ENCODE peak calls at places on chromosomes 11 and 22, in ten cellular contexts. R, D, B, A, W, O, J, M, Z and P are unnamed samples.

GRCh38 chr22:23529166-23530103 is 50.7 kb downstream of the IGLL1 start:
- DNase-seq in R (no peak), D (no peak), B (no peak), A (no peak), W (no peak), O (no peak), J (no peak), M (no peak), Z (no peak), P (no peak)

GRCh38 chr11:50080256-50080655 is 47.6 kb downstream of the OR4C45 start:
- DNase-seq in R (no peak), D (no peak), B (no peak), A (no peak), W (no peak), O (no peak), J (no peak), M (no peak), Z (no peak), P (no peak)

GRCh38 chr11:19714387-19715363 is 2.0 kb downstream of the NAV2 start:
- DNase-seq in R (peak), D (peak), B (peak), A (peak), W (peak), O (no peak), J (peak), M (no peak), Z (no peak), P (no peak)

GRCh38 chr11:82701847-82702520 is 31.7 kb downstream of the FAM181B start:
- DNase-seq in R (peak), D (no peak), B (peak), A (no peak), W (no peak), O (no peak), J (peak), M (peak), Z (peak), P (peak)

GRCh38 chr22:17194213-17194612 is 25.0 kb downstream of the ADA2 start:
- DNase-seq in R (no peak), D (no peak), B (no peak), A (no peak), W (no peak), O (no peak), J (no peak), M (no peak), Z (no peak), P (no peak)

GRCh38 chr11:70191495-70192140 is 11.5 kb upstream of the FADD start:
- DNase-seq in R (peak), D (no peak), B (peak), A (peak), W (no peak), O (peak), J (peak), M (peak), Z (no peak), P (peak)

GRCh38 chr11:34303028-34303427 is 54.8 kb downstream of the ABTB2 start:
- DNase-seq in R (no peak), D (no peak), B (no peak), A (no peak), W (no peak), O (no peak), J (no peak), M (no peak), Z (no peak), P (no peak)

GRCh38 chr11:3120071-3120792 is 44.9 kb downstream of the OSBPL5 start:
- DNase-seq in R (no peak), D (no peak), B (no peak), A (peak), W (no peak), O (peak), J (no peak), M (no peak), Z (no peak), P (no peak)

GRCh38 chr22:24169439-24170058 is 11.7 kb upstream of the SUSD2 start:
- DNase-seq in R (no peak), D (no peak), B (no peak), A (no peak), W (no peak), O (no peak), J (no peak), M (no peak), Z (no peak), P (no peak)

GRCh38 chr11:69353696-69354544 is 60.0 kb downstream of the MYEOV start:
- DNase-seq in R (no peak), D (no peak), B (no peak), A (no peak), W (no peak), O (no peak), J (no peak), M (peak), Z (no peak), P (no peak)

GRCh38 chr11:119975561-119976152 is 162.3 kb downstream of the TRIM29 start:
- DNase-seq in R (no peak), D (no peak), B (no peak), A (no peak), W (no peak), O (no peak), J (no peak), M (no peak), Z (no peak), P (no peak)

GRCh38 chr22:19448076-19448607 is 631 bp upstream of the C22orf39 start:
- DNase-seq in R (peak), D (no peak), B (peak), A (no peak), W (no peak), O (peak), J (peak), M (peak), Z (no peak), P (no peak)

GRCh38 chr22:39325392-39325932 is 6.0 kb upstream of the RPL3 start:
- DNase-seq in R (peak), D (no peak), B (no peak), A (no peak), W (no peak), O (no peak), J (no peak), M (peak), Z (no peak), P (no peak)

GRCh38 chr11:33893711-33894401 is 2.0 kb upstream of the LMO2 start:
- DNase-seq in R (peak), D (no peak), B (no peak), A (no peak), W (no peak), O (no peak), J (no peak), M (no peak), Z (no peak), P (no peak)

GRCh38 chr11:62575156-62575555 is 1.5 kb upstream of the EEF1G start:
- DNase-seq in R (no peak), D (no peak), B (no peak), A (peak), W (no peak), O (peak), J (no peak), M (no peak), Z (no peak), P (no peak)

GRCh38 chr11:1759851-1760220 is 3.9 kb downstream of the CTSD start:
- DNase-seq in R (no peak), D (no peak), B (no peak), A (peak), W (no peak), O (no peak), J (no peak), M (no peak), Z (no peak), P (no peak)

GRCh38 chr11:1506981-1507380 is 20.4 kb upstream of the MOB2 start:
- DNase-seq in R (no peak), D (no peak), B (no peak), A (no peak), W (no peak), O (no peak), J (no peak), M (no peak), Z (no peak), P (no peak)

GRCh38 chr11:62142043-62142375 is 18.2 kb downstream of the INCENP start:
- DNase-seq in R (no peak), D (no peak), B (no peak), A (no peak), W (no peak), O (peak), J (no peak), M (no peak), Z (no peak), P (no peak)

GRCh38 chr11:86151188-86152005 is 82.5 kb upstream of the PICALM start:
- DNase-seq in R (peak), D (no peak), B (no peak), A (no peak), W (peak), O (no peak), J (peak), M (peak), Z (no peak), P (no peak)

GRCh38 chr11:41784513-41785335 is 325.3 kb upstream of the LRRC4C start:
- DNase-seq in R (no peak), D (no peak), B (peak), A (no peak), W (no peak), O (no peak), J (no peak), M (peak), Z (no peak), P (no peak)

GRCh38 chr11:9716275-9717039 is 52.6 kb downstream of the SWAP70 start:
- DNase-seq in R (peak), D (peak), B (peak), A (no peak), W (no peak), O (no peak), J (peak), M (peak), Z (no peak), P (peak)

GRCh38 chr22:17846326-17846992 is 72.2 kb upstream of the BID start:
- DNase-seq in R (no peak), D (no peak), B (no peak), A (peak), W (no peak), O (no peak), J (peak), M (no peak), Z (no peak), P (no peak)

GRCh38 chr11:76723142-76723541 is 52.6 kb upstream of the LRRC32 start:
- DNase-seq in R (no peak), D (no peak), B (no peak), A (no peak), W (no peak), O (no peak), J (no peak), M (no peak), Z (no peak), P (no peak)

GRCh38 chr22:30290679-30291333 is 1.5 kb upstream of the CASTOR1 start:
- DNase-seq in R (peak), D (no peak), B (no peak), A (peak), W (peak), O (peak), J (peak), M (peak), Z (no peak), P (no peak)

GRCh38 chr22:25475554-25476022 is 88.9 kb upstream of the GRK3 start:
- DNase-seq in R (peak), D (no peak), B (peak), A (no peak), W (no peak), O (no peak), J (peak), M (no peak), Z (peak), P (peak)

GRCh38 chr11:11450744-11451362 is 97.8 kb upstream of the CSNK2A3 start:
- DNase-seq in R (peak), D (peak), B (peak), A (no peak), W (no peak), O (no peak), J (peak), M (peak), Z (no peak), P (no peak)

GRCh38 chr11:120151536-120151935 is 13.6 kb upstream of the TRIM29 start:
- DNase-seq in R (peak), D (no peak), B (no peak), A (no peak), W (no peak), O (no peak), J (no peak), M (no peak), Z (no peak), P (no peak)

GRCh38 chr11:70535191-70535971 is 137.1 kb downstream of the CTTN start:
- DNase-seq in R (no peak), D (no peak), B (no peak), A (no peak), W (no peak), O (no peak), J (no peak), M (no peak), Z (no peak), P (no peak)

GRCh38 chr11:67354314-67355022 is 1.1 kb upstream of the POLD4 start:
- DNase-seq in R (peak), D (peak), B (peak), A (peak), W (peak), O (peak), J (peak), M (peak), Z (peak), P (no peak)

GRCh38 chr11:17859552-17859951 is 125.0 kb downstream of the KCNC1 start:
- DNase-seq in R (no peak), D (no peak), B (no peak), A (no peak), W (no peak), O (no peak), J (peak), M (no peak), Z (no peak), P (no peak)

GRCh38 chr11:60208951-60209350 is 26.1 kb upstream of the MS4A6A start:
- DNase-seq in R (no peak), D (no peak), B (no peak), A (no peak), W (no peak), O (no peak), J (no peak), M (no peak), Z (no peak), P (no peak)

GRCh38 chr11:92791886-92792285 is 177.6 kb upstream of the MTNR1B start:
- DNase-seq in R (no peak), D (no peak), B (no peak), A (no peak), W (no peak), O (no peak), J (no peak), M (no peak), Z (no peak), P (no peak)

GRCh38 chr11:123429851-123430735 is at the start of gene GRAMD1B:
- DNase-seq in R (peak), D (peak), B (peak), A (peak), W (no peak), O (peak), J (peak), M (peak), Z (no peak), P (peak)
- TF ChIP-seq CTCF in R (peak), D (peak), B (peak), A (no peak), W (no peak), O (no peak), J (no peak), M (no peak), Z (no peak), P (peak)

GRCh38 chr22:44330188-44330726 is 17.5 kb upstream of the SHISAL1 start:
- DNase-seq in R (no peak), D (no peak), B (no peak), A (no peak), W (no peak), O (no peak), J (no peak), M (no peak), Z (no peak), P (no peak)
- H3K4me3 ChIP-seq in R (no peak), D (no peak), B (no peak), A (no peak), W (no peak), O (peak), J (peak), M (no peak), Z (no peak), P (peak)

DNA sequence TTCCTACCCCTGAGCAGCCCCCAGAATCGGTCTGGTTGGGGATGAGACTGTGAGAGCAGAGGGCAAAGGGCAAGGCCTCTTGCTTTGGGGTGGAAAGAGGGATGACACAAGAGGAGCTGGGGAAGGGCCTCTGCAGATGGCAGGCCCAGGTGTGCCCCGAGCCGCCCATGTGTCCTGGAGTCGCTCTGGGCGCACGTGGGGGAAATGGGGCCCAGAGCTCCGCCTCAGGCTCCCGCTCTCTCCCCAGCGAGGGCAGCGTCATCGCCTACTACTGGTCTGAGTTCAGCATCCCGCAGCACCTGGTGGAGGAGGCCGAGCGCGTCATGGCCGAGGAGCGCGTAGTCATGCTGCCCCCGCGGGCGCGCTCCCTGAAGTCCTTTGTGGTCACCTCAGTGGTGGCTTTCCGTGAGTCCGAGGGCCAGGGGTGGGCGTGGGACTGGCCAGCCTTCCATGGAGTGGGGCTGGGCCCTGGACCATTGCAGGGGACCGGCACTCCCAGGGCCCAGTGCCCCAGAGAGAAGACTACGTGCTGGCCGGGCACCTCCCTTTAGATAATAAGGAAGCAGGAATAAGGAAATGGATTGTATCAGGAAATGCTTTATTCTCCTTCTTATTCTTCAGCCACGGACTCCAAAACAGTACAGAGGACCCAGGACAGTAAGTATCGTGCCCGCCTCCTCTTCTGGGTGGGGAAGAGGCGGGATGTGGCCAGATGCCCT is 30.1 kb downstream of the ST14 start:
- DNase-seq in R (no peak), D (no peak), B (no peak), A (peak), W (no peak), O (no peak), J (no peak), M (no peak), Z (no peak), P (no peak)
- TF ChIP-seq CTCF in R (no peak), D (no peak), B (no peak), A (no peak), W (no peak), O (no peak), J (no peak), M (no peak), Z (no peak), P (no peak)

GRCh38 chr22:43892183-43892894 is 526 bp upstream of the PNPLA5 start:
- DNase-seq in R (no peak), D (no peak), B (no peak), A (no peak), W (no peak), O (no peak), J (no peak), M (no peak), Z (no peak), P (no peak)

GRCh38 chr22:43888740-43889139 is 3.1 kb downstream of the PNPLA5 start:
- DNase-seq in R (no peak), D (no peak), B (no peak), A (no peak), W (no peak), O (no peak), J (no peak), M (no peak), Z (no peak), P (no peak)

GRCh38 chr22:43891360-43892182 is at the start of gene PNPLA5:
- DNase-seq in R (no peak), D (no peak), B (no peak), A (no peak), W (no peak), O (no peak), J (no peak), M (peak), Z (no peak), P (no peak)

GRCh38 chr22:43889366-43890253 is 2.2 kb downstream of the PNPLA5 start:
- DNase-seq in R (peak), D (no peak), B (peak), A (no peak), W (no peak), O (no peak), J (peak), M (peak), Z (no peak), P (no peak)

GRCh38 chr22:43890901-43891331 is 897 bp downstream of the PNPLA5 start:
- DNase-seq in R (no peak), D (no peak), B (no peak), A (no peak), W (no peak), O (no peak), J (no peak), M (no peak), Z (no peak), P (no peak)
- H3K4me3 ChIP-seq in R (no peak), D (peak), B (no peak), A (no peak), W (no peak), O (no peak), J (no peak), M (no peak), Z (peak), P (no peak)